ENCODE peak calls at places on chromosome X, in six cellular contexts. R is A549, F is K562, M is HepG2, Q is IMR-90, G is GM12878. X is an unnamed sample.

GRCh38 chrX:56232221-56233082 is at the start of gene KLF8:
- DNase-seq in R (no peak), F (peak; percentile 43), M (no peak), Q (no peak), G (no peak), X (peak; percentile 18)

GRCh38 chrX:20270557-20270880 is 3.8 kb upstream of the RPS6KA3 start:
- DNase-seq in R (no peak), F (no peak), M (peak; percentile 61), Q (peak; percentile 53), G (no peak), X (no peak)

GRCh38 chrX:9573282-9574106 is 108.6 kb downstream of the TBL1X start:
- DNase-seq in R (no peak), F (no peak), M (no peak), Q (no peak), G (no peak), X (no peak)

GRCh38 chrX:39017716-39018115 is 216.5 kb downstream of the MID1IP1 start:
- DNase-seq in R (no peak), F (no peak), M (peak; percentile 0), Q (no peak), G (no peak), X (no peak)

GRCh38 chrX:134396174-134396573 is 63.8 kb upstream of the HPRT1 start:
- DNase-seq in R (peak; percentile 9), F (peak; percentile 14), M (no peak), Q (peak; percentile 17), G (no peak), X (peak; percentile 20)

GRCh38 chrX:150610446-150610845 is 42.0 kb downstream of the MTM1 start:
- DNase-seq in R (no peak), F (no peak), M (no peak), Q (no peak), G (no peak), X (no peak)

GRCh38 chrX:11967986-11968385 is 170.3 kb upstream of the FRMPD4 start:
- DNase-seq in R (peak; percentile 73), F (no peak), M (no peak), Q (peak; percentile 1), G (no peak), X (no peak)

GRCh38 chrX:43804021-43804420 is 78.2 kb downstream of the MAOB start:
- DNase-seq in R (no peak), F (no peak), M (no peak), Q (no peak), G (no peak), X (no peak)

GRCh38 chrX:40392599-40392998 is 188.2 kb upstream of the ATP6AP2 start:
- DNase-seq in R (no peak), F (no peak), M (no peak), Q (no peak), G (no peak), X (peak; percentile 22)

GRCh38 chrX:111652719-111653118 is 28.3 kb upstream of the ALG13 start:
- DNase-seq in R (peak; percentile 1), F (no peak), M (no peak), Q (no peak), G (no peak), X (peak; percentile 21)

GRCh38 chrX:42821803-42822443 is 44.0 kb upstream of the PPP1R2C start:
- DNase-seq in R (no peak), F (no peak), M (no peak), Q (no peak), G (no peak), X (no peak)

GRCh38 chrX:30971761-30972603 is 82.9 kb upstream of the TAB3 start:
- DNase-seq in R (peak; percentile 44), F (peak; percentile 14), M (peak; percentile 53), Q (peak; percentile 45), G (no peak), X (peak; percentile 61)

GRCh38 chrX:40111868-40112267 is 14.1 kb upstream of the BCOR start:
- DNase-seq in R (no peak), F (no peak), M (no peak), Q (no peak), G (no peak), X (no peak)

GRCh38 chrX:129139837-129140679 is 383.2 kb downstream of the SMARCA1 start:
- DNase-seq in R (peak; percentile 78), F (no peak), M (peak; percentile 91), Q (no peak), G (no peak), X (no peak)

GRCh38 chrX:13151806-13152510 is 107.5 kb upstream of the FAM9C start:
- DNase-seq in R (no peak), F (no peak), M (no peak), Q (peak; percentile 6), G (no peak), X (no peak)

GRCh38 chrX:111376897-111377601 is 34.9 kb downstream of the DCX start:
- DNase-seq in R (no peak), F (no peak), M (no peak), Q (no peak), G (no peak), X (no peak)

GRCh38 chrX:106874075-106874474 is 29.1 kb downstream of the RIPPLY1 start:
- DNase-seq in R (peak; percentile 35), F (peak; percentile 6), M (peak; percentile 4), Q (peak; percentile 42), G (no peak), X (no peak)

GRCh38 chrX:106415276-106415895 is 196.4 kb upstream of the RADX start:
- DNase-seq in R (peak; percentile 22), F (peak; percentile 19), M (peak; percentile 5), Q (peak; percentile 13), G (no peak), X (peak; percentile 60)

GRCh38 chrX:71143508-71143907 is 1.1 kb upstream of the NLGN3 start:
- DNase-seq in R (no peak), F (no peak), M (no peak), Q (peak; percentile 41), G (no peak), X (no peak)

GRCh38 chrX:53223955-53224859 is 800 bp downstream of the KDM5C start:
- DNase-seq in R (peak; percentile 13), F (peak; percentile 45), M (peak; percentile 13), Q (peak; percentile 85), G (no peak), X (peak; percentile 28)

GRCh38 chrX:134599173-134599914 is 58.9 kb downstream of the PLAC1 start:
- DNase-seq in R (no peak), F (no peak), M (no peak), Q (peak; percentile 63), G (peak; percentile 8), X (no peak)

GRCh38 chrX:141341341-141341740 is 99.0 kb upstream of the SPANXC start:
- DNase-seq in R (peak; percentile 87), F (no peak), M (no peak), Q (peak; percentile 83), G (no peak), X (no peak)

GRCh38 chrX:71216446-71216845 is 6.6 kb upstream of the GJB1 start:
- DNase-seq in R (no peak), F (no peak), M (peak; percentile 42), Q (no peak), G (no peak), X (no peak)

GRCh38 chrX:101429934-101430333 is 21.9 kb downstream of the HNRNPH2 start:
- DNase-seq in R (no peak), F (no peak), M (no peak), Q (peak; percentile 69), G (no peak), X (no peak)

GRCh38 chrX:12441376-12442128 is 303.3 kb downstream of the FRMPD4 start:
- DNase-seq in R (no peak), F (no peak), M (no peak), Q (peak; percentile 87), G (no peak), X (no peak)

GRCh38 chrX:41666251-41666650 is 22.5 kb upstream of the GPR34 start:
- DNase-seq in R (no peak), F (no peak), M (no peak), Q (peak; percentile 36), G (no peak), X (no peak)

GRCh38 chrX:132373610-132374009 is 115.2 kb downstream of the MBNL3 start:
- DNase-seq in R (no peak), F (no peak), M (no peak), Q (no peak), G (no peak), X (no peak)

GRCh38 chrX:132375941-132376340 is 112.9 kb downstream of the MBNL3 start:
- DNase-seq in R (peak; percentile 1), F (no peak), M (no peak), Q (no peak), G (no peak), X (peak; percentile 35)
- TF ChIP-seq BHLHE40 in R (no peak), F (no peak), M (no peak), Q (no peak), G (no peak), X (no peak)

GRCh38 chrX:138856881-138857280 is 145.4 kb upstream of the FGF13 start:
- DNase-seq in R (no peak), F (no peak), M (no peak), Q (no peak), G (no peak), X (no peak)

GRCh38 chrX:138859421-138859820 is 147.9 kb upstream of the FGF13 start:
- DNase-seq in R (no peak), F (no peak), M (no peak), Q (no peak), G (no peak), X (no peak)

GRCh38 chrX:138853936-138854335 is 142.4 kb upstream of the FGF13 start:
- DNase-seq in R (no peak), F (no peak), M (no peak), Q (no peak), G (no peak), X (no peak)

GRCh38 chrX:138858946-138859345 is 147.4 kb upstream of the FGF13 start:
- DNase-seq in R (no peak), F (no peak), M (no peak), Q (no peak), G (no peak), X (no peak)

DNA sequence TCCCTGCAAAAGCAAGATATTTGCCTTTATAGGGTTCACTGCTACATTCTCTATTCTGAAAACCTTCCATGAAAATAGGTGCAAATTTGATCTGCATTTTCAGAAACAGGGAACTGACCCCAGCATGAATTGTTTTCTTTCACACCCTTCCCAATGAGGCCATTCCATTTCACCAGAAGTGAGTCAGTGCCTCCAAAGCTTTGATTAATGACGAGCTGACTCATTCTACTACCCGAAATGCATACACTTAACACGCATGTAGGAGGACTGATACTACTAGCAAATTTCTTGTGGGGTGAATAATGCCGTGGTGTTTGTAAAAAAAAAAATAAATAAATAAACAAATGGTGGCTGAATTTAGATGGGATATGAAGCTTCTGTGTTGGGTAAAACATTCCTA is 146.9 kb upstream of the FGF13 start:
- DNase-seq in R (no peak), F (peak; percentile 17), M (no peak), Q (peak; percentile 1), G (no peak), X (no peak)
- TF ChIP-seq BHLHE40 in R (no peak), F (no peak), M (no peak), Q (no peak), G (no peak), X (no peak)

GRCh38 chrX:114344756-114345155 is 239.1 kb upstream of the HTR2C start:
- DNase-seq in R (peak; percentile 25), F (peak; percentile 25), M (peak; percentile 3), Q (peak; percentile 22), G (no peak), X (peak; percentile 49)
- TF ChIP-seq BHLHE40 in R (no peak), F (no peak), M (no peak), Q (no peak), G (no peak), X (no peak)

DNA sequence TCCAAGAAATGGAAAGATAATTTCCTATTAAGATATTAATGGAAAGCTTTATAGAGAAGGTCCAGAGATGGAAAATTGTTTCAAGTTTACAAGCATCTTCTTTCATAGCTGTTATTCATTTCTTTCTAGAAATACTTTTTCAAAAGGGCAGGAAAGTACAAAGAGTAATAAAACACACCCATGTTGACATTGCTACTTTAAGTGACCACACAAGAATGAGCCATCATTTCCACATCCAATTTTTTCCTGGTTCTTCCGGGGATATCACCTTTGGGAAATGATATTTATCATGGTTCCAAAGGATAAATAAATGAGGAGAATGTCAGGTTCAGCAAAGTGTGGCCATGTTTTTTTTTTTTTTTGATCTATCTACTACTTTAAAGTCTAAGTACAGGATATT is 4.5 kb downstream of the GLRA2 start:
- DNase-seq in R (no peak), F (no peak), M (no peak), Q (no peak), G (no peak), X (no peak)
- TF ChIP-seq BHLHE40 in R (no peak), F (no peak), M (no peak), Q (no peak), G (no peak), X (no peak)

X was measured in HEK293T.